ENCODE peak calls at places on chromosomes 16 and 17, in seven cellular contexts. A, T, J, Z, K, U and Q are unnamed samples.

GRCh38 chr16:8647721-8648318 is 26.3 kb downstream of the METTL22 start:
- DNase-seq in T (no peak), J (no peak), A (no peak), K (no peak), U (no peak), Z (no peak), Q (no peak)

GRCh38 chr17:82091264-82092066 is 6.6 kb downstream of the FASN start:
- DNase-seq in T (no peak), K (no peak), J (no peak), Z (no peak), U (no peak), A (no peak), Q (no peak)

GRCh38 chr16:82470506-82471196 is 156.1 kb upstream of the CDH13 start:
- DNase-seq in T (no peak), K (no peak), J (peak; percentile 5), U (no peak), Z (no peak), A (no peak), Q (no peak)

GRCh38 chr17:49887086-49887743 is 39.3 kb upstream of the TAC4 start:
- DNase-seq in T (no peak), J (no peak), K (no peak), Z (no peak), U (no peak), A (peak; percentile 85), Q (no peak)

GRCh38 chr17:32492648-32493289 is 6.0 kb downstream of the CDK5R1 start:
- DNase-seq in J (no peak), Z (no peak), K (no peak), A (no peak), T (no peak), U (no peak), Q (no peak)

GRCh38 chr16:11843206-11843605 is 8.1 kb downstream of the RSL1D1 start:
- DNase-seq in K (no peak), J (no peak), Z (no peak), A (no peak), U (no peak), T (no peak), Q (no peak)

GRCh38 chr16:27795992-27796614 is 246.2 kb downstream of the KATNIP start:
- DNase-seq in Z (no peak), U (peak; percentile 50), K (no peak), T (peak; percentile 56), A (peak; percentile 55), J (peak; percentile 90), Q (peak; percentile 37)

GRCh38 chr17:77385750-77386501 is 245.2 kb downstream of the SEC14L1 start:
- DNase-seq in J (no peak), T (peak; percentile 54), U (no peak), K (no peak), Z (no peak), A (peak; percentile 73), Q (no peak)

GRCh38 chr16:25151996-25152395 is 40.5 kb downstream of the LCMT1 start:
- DNase-seq in K (no peak), A (no peak), U (peak; percentile 51), Z (no peak), T (peak; percentile 16), J (no peak), Q (peak; percentile 86)

GRCh38 chr17:80789356-80789902 is 202.2 kb upstream of the CHMP6 start:
- DNase-seq in U (peak; percentile 97), A (no peak), Z (no peak), T (peak; percentile 89), K (peak; percentile 56), J (no peak), Q (peak; percentile 89)

GRCh38 chr17:12665263-12666210 is at the start of gene MYOCD:
- DNase-seq in U (peak; percentile 19), Z (no peak), T (no peak), A (peak; percentile 45), J (peak; percentile 97), K (peak; percentile 19), Q (peak; percentile 14)

GRCh38 chr16:12255473-12255872 is 278.9 kb downstream of the SNX29 start:
- DNase-seq in K (no peak), A (no peak), J (no peak), T (no peak), Z (no peak), U (peak; percentile 16), Q (no peak)

GRCh38 chr16:77787452-77787851 is 912 bp upstream of the VAT1L start:
- DNase-seq in T (no peak), J (no peak), K (no peak), Z (no peak), A (no peak), U (no peak), Q (no peak)

GRCh38 chr17:29949708-29950107 is 8.3 kb downstream of the EFCAB5 start:
- DNase-seq in T (no peak), U (no peak), K (no peak), J (no peak), A (no peak), Z (no peak), Q (no peak)

GRCh38 chr16:26118575-26118974 is 426.8 kb downstream of the HS3ST4 start:
- DNase-seq in A (no peak), Z (no peak), T (no peak), U (no peak), K (no peak), J (peak; percentile 14), Q (no peak)

DNA sequence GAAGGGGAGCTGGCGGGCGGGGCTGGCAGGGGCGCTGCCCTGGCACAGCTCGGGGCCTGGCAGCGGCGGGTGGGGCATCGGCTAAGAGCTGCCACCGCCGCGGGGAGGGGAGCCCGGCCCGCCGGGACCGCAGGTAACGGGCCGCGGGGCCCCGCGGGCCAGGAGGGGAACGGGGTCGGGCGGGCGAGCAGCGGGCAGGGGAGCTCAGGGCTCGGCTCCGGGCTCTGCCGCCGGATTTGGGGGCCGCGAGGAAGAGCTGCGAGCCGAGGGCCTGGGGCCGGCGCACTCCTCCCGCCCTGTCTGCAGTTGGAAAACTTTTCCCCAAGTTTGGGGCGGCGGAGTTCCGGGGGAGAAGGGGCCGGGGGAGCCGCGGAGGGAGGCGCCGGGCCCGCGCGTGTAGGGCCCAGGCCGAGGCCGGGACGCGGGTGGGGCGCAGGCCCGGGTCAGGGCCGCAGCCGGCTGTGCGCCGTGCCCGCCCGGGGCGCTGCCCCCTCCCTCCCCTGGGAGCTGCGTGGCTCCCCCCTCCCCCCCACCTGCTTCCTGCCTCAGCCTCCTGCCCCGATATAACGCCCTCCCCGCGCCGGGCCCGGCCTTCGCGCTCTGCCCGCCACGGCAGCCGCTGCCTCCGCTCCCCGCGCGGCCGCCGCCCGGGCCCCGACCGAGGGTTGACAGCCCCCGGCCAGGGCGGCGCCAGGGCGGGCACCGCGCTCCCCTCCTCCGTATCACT is 754 bp downstream of the HIC1 start:
- DNase-seq in T (peak; percentile 58), A (no peak), U (peak; percentile 63), K (no peak), J (no peak), Z (no peak), Q (peak; percentile 47)
- H3K4me3 ChIP-seq in T (peak overlapping the region; percentile 64), A (peak overlapping the region; percentile 67), U (peak overlapping the region; percentile 79), K (peak overlapping the region; percentile 66), J (peak overlapping the region; percentile 39), Z (peak overlapping the region; percentile 49), Q (peak overlapping the region; percentile 59)

GRCh38 chr16:88530858-88531203 is 39.4 kb upstream of the ZC3H18 start:
- DNase-seq in Z (no peak), J (peak; percentile 38), K (no peak), T (no peak), A (no peak), U (no peak), Q (no peak)
- TF ChIP-seq CTCF in Z (no peak), J (no peak), K (no peak), T (no peak), A (no peak), U (no peak), Q (no peak)

DNA sequence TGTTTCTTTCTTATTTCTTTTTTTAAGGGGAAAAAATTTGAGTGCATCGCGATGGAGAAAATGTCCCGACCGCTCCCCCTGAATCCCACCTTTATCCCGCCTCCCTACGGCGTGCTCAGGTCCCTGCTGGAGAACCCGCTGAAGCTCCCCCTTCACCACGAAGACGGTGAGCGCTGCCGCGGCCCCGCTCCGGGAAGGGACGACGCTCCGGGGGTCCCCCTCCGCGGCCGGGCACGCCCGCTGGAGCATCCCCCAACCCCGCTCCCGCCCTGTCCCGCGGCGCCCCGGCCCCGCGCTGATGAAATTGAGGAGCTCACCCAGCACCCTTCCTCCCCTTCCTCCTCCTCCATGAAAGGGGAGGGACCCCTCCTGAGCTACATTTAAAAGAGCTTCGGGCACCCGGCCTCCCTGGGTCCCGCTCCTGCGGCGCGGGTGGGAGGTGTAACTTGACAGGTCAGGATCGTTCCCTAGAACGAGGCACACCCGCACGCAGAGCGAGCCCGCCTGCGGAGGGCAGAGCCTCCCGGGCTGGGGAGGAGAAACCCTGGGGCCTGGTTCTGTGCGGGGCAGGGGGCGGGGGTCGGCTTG is 768 bp downstream of the HLF start:
- DNase-seq in J (no peak), U (no peak), Z (no peak), T (no peak), K (no peak), A (no peak), Q (no peak)
- H3K4me3 ChIP-seq in J (peak overlapping the region; percentile 50), U (no peak overlapping the region), Z (peak overlapping the region; percentile 38), T (peak overlapping the region; percentile 40), K (no peak overlapping the region), A (peak overlapping the region; percentile 61), Q (peak overlapping the region; percentile 36)

DNA sequence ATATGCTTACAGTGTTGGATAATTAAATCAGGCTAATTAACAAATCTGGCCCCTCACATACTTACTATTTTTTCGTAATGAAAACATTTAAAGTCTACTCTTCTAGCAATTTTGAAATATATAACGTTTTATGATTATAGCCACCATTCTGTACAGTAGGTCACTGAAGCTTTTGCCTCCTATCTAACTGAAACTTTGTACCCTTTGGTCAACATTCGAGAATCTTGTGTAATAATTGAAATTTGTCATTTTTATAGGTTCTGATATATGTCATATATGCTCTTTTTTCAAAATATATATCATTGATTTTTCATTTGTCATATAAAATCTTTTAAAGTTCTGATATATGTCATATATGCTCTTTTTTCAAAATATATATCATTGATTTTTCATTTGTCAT is 12.7 kb downstream of the PHKB start:
- DNase-seq in U (no peak), Z (no peak), J (no peak), K (no peak), T (no peak), A (no peak), Q (no peak)
- TF ChIP-seq CTCF in U (no peak), Z (no peak), J (no peak), K (no peak), T (no peak), A (no peak), Q (no peak)